ENCODE peak calls at places on chromosomes 12 and 14, in seven cellular contexts. One of them, this sample, is unnamed.

GRCh38 chr14:100069161-100069800 is 4.1 kb downstream of the EVL start:
- DNase-seq in HS-5: no peak
- DNase-seq in stimulated activated naive B cell treated with anti-CD40 and anti-IgM and Interleukin-4, amounts not matched to agents 10 μg/mL and 1 μg/mL and 100 μg/mL, for 72 hours: no peak
- DNase-seq in cardiac fibroblast: no peak
- DNase-seq in NCI-H2171 treated with DMSO at 0.1 percent for 48 hours: peak
- DNase-seq in activated effector memory CD4-positive, alpha-beta T cell treated with Interleukin-2 at 50 U/mL for 16 hours: no peak
- DNase-seq in stimulated activated CD4-positive, alpha-beta T cell treated with anti-CD3 and anti-CD28 coated beads, Interleukin-2, amount 100 ng/mL, for 24 hours: no peak
- DNase-seq in this sample: no peak

GRCh38 chr12:53232641-53233538 is 881 bp upstream of the RARG start:
- DNase-seq in cardiac fibroblast: peak
- DNase-seq in stimulated activated CD4-positive, alpha-beta T cell treated with anti-CD3 and anti-CD28 coated beads, Interleukin-2, amount 100 ng/mL, for 24 hours: peak
- DNase-seq in NCI-H2171 treated with DMSO at 0.1 percent for 48 hours: no peak
- DNase-seq in activated effector memory CD4-positive, alpha-beta T cell treated with Interleukin-2 at 50 U/mL for 16 hours: peak
- DNase-seq in HS-5: no peak
- DNase-seq in stimulated activated naive B cell treated with anti-CD40 and anti-IgM and Interleukin-4, amounts not matched to agents 10 μg/mL and 1 μg/mL and 100 μg/mL, for 72 hours: no peak
- DNase-seq in this sample: no peak

GRCh38 chr14:69711065-69711464 is 55.9 kb upstream of the SRSF5 start:
- DNase-seq in HS-5: no peak
- DNase-seq in activated effector memory CD4-positive, alpha-beta T cell treated with Interleukin-2 at 50 U/mL for 16 hours: no peak
- DNase-seq in stimulated activated naive B cell treated with anti-CD40 and anti-IgM and Interleukin-4, amounts not matched to agents 10 μg/mL and 1 μg/mL and 100 μg/mL, for 72 hours: no peak
- DNase-seq in NCI-H2171 treated with DMSO at 0.1 percent for 48 hours: peak
- DNase-seq in cardiac fibroblast: peak
- DNase-seq in stimulated activated CD4-positive, alpha-beta T cell treated with anti-CD3 and anti-CD28 coated beads, Interleukin-2, amount 100 ng/mL, for 24 hours: no peak
- DNase-seq in this sample: no peak

GRCh38 chr14:100623961-100624360 is 36.7 kb upstream of the BEGAIN start:
- DNase-seq in HS-5: no peak
- DNase-seq in stimulated activated CD4-positive, alpha-beta T cell treated with anti-CD3 and anti-CD28 coated beads, Interleukin-2, amount 100 ng/mL, for 24 hours: no peak
- DNase-seq in cardiac fibroblast: no peak
- DNase-seq in activated effector memory CD4-positive, alpha-beta T cell treated with Interleukin-2 at 50 U/mL for 16 hours: no peak
- DNase-seq in NCI-H2171 treated with DMSO at 0.1 percent for 48 hours: no peak
- DNase-seq in stimulated activated naive B cell treated with anti-CD40 and anti-IgM and Interleukin-4, amounts not matched to agents 10 μg/mL and 1 μg/mL and 100 μg/mL, for 72 hours: no peak
- DNase-seq in this sample: no peak

GRCh38 chr12:5794156-5794555 is 150.9 kb downstream of the ANO2 start:
- DNase-seq in stimulated activated CD4-positive, alpha-beta T cell treated with anti-CD3 and anti-CD28 coated beads, Interleukin-2, amount 100 ng/mL, for 24 hours: no peak
- DNase-seq in activated effector memory CD4-positive, alpha-beta T cell treated with Interleukin-2 at 50 U/mL for 16 hours: no peak
- DNase-seq in cardiac fibroblast: no peak
- DNase-seq in stimulated activated naive B cell treated with anti-CD40 and anti-IgM and Interleukin-4, amounts not matched to agents 10 μg/mL and 1 μg/mL and 100 μg/mL, for 72 hours: no peak
- DNase-seq in HS-5: no peak
- DNase-seq in NCI-H2171 treated with DMSO at 0.1 percent for 48 hours: no peak
- DNase-seq in this sample: no peak

GRCh38 chr12:100267603-100268281 is 765 bp downstream of the SCYL2 start:
- DNase-seq in HS-5: peak
- DNase-seq in stimulated activated naive B cell treated with anti-CD40 and anti-IgM and Interleukin-4, amounts not matched to agents 10 μg/mL and 1 μg/mL and 100 μg/mL, for 72 hours: no peak
- DNase-seq in stimulated activated CD4-positive, alpha-beta T cell treated with anti-CD3 and anti-CD28 coated beads, Interleukin-2, amount 100 ng/mL, for 24 hours: peak
- DNase-seq in NCI-H2171 treated with DMSO at 0.1 percent for 48 hours: peak
- DNase-seq in activated effector memory CD4-positive, alpha-beta T cell treated with Interleukin-2 at 50 U/mL for 16 hours: no peak
- DNase-seq in cardiac fibroblast: peak
- DNase-seq in this sample: no peak

GRCh38 chr12:121712462-121713256 is at the start of gene TMEM120B:
- DNase-seq in stimulated activated naive B cell treated with anti-CD40 and anti-IgM and Interleukin-4, amounts not matched to agents 10 μg/mL and 1 μg/mL and 100 μg/mL, for 72 hours: peak
- DNase-seq in stimulated activated CD4-positive, alpha-beta T cell treated with anti-CD3 and anti-CD28 coated beads, Interleukin-2, amount 100 ng/mL, for 24 hours: peak
- DNase-seq in activated effector memory CD4-positive, alpha-beta T cell treated with Interleukin-2 at 50 U/mL for 16 hours: peak
- DNase-seq in cardiac fibroblast: peak
- DNase-seq in NCI-H2171 treated with DMSO at 0.1 percent for 48 hours: peak
- DNase-seq in HS-5: no peak
- DNase-seq in this sample: peak

GRCh38 chr12:113094738-113095137 is 38.2 kb downstream of the DTX1 start:
- DNase-seq in activated effector memory CD4-positive, alpha-beta T cell treated with Interleukin-2 at 50 U/mL for 16 hours: no peak
- DNase-seq in cardiac fibroblast: no peak
- DNase-seq in stimulated activated CD4-positive, alpha-beta T cell treated with anti-CD3 and anti-CD28 coated beads, Interleukin-2, amount 100 ng/mL, for 24 hours: no peak
- DNase-seq in NCI-H2171 treated with DMSO at 0.1 percent for 48 hours: no peak
- DNase-seq in stimulated activated naive B cell treated with anti-CD40 and anti-IgM and Interleukin-4, amounts not matched to agents 10 μg/mL and 1 μg/mL and 100 μg/mL, for 72 hours: no peak
- DNase-seq in HS-5: no peak
- DNase-seq in this sample: no peak

This sample was measured in CD8-positive, alpha-beta T cell.